ENCODE peak calls at places on chromosomes 4 and X, in five cellular contexts. Z, N, L, H and S are unnamed samples.

GRCh38 chr4:108129226-108129625 is 39.5 kb downstream of the LEF1 start:
- DNase-seq in H (no peak), Z (no peak), L (no peak), N (no peak), S (no peak)

GRCh38 chr4:82661601-82662000 is 99.8 kb upstream of the TMEM150C start:
- DNase-seq in H (no peak), Z (no peak), L (no peak), N (no peak), S (no peak)

GRCh38 chrX:121000589-121000988 is 15.0 kb upstream of the CT47A1 start:
- DNase-seq in Z (no peak), N (no peak), H (no peak), L (peak), S (no peak)

GRCh38 chr4:76571274-76571673 is 136.2 kb downstream of the SHROOM3 start:
- DNase-seq in N (no peak), Z (no peak), H (no peak), L (no peak), S (no peak)

GRCh38 chr4:2423695-2424094 is 4.9 kb downstream of the CFAP99 start:
- DNase-seq in Z (no peak), H (no peak), L (no peak), N (no peak), S (no peak)

GRCh38 chrX:129933700-129934099 is 27.7 kb downstream of the UTP14A start:
- DNase-seq in N (no peak), L (no peak), Z (no peak), H (no peak), S (no peak)

GRCh38 chr4:55030606-55031005 is 94.8 kb downstream of the KDR start:
- DNase-seq in N (no peak), Z (no peak), H (no peak), L (no peak), S (no peak)

GRCh38 chr4:144350706-144351105 is 210.2 kb upstream of the GYPA start:
- DNase-seq in H (no peak), N (no peak), L (peak), Z (peak), S (no peak)

GRCh38 chr4:120874792-120875774 is 47.4 kb downstream of the PRDM5 start:
- DNase-seq in H (peak), Z (no peak), N (no peak), L (no peak), S (no peak)

GRCh38 chrX:133151320-133151719 is 54.4 kb upstream of the USP26 start:
- DNase-seq in H (no peak), Z (no peak), N (no peak), L (no peak), S (no peak)

GRCh38 chr4:42280327-42281095 is 116.8 kb upstream of the SHISA3 start:
- DNase-seq in N (no peak), L (no peak), Z (peak), H (peak), S (no peak)

GRCh38 chrX:67700607-67701006 is 156.8 kb downstream of the AR start:
- DNase-seq in L (no peak), Z (no peak), H (no peak), N (no peak), S (no peak)

GRCh38 chr4:70984587-70984986 is 8.9 kb upstream of the DCK start:
- DNase-seq in H (no peak), N (no peak), Z (no peak), L (no peak), S (no peak)

GRCh38 chr4:125693233-125693632 is 378.5 kb downstream of the FAT4 start:
- DNase-seq in L (no peak), H (no peak), N (no peak), Z (no peak), S (no peak)

GRCh38 chr4:703336-704197 is 2.1 kb upstream of the PCGF3 start:
- DNase-seq in L (no peak), Z (no peak), H (no peak), N (no peak), S (no peak)

GRCh38 chr4:4411906-4412305 is 25.0 kb downstream of the NSG1 start:
- DNase-seq in L (no peak), N (peak), H (no peak), Z (no peak), S (no peak)

GRCh38 chr4:72743078-72743477 is 174.1 kb upstream of the ADAMTS3 start:
- DNase-seq in N (no peak), Z (peak), L (no peak), H (no peak), S (no peak)

GRCh38 chr4:155774033-155774432 is 15.2 kb downstream of the GUCY1B1 start:
- DNase-seq in L (no peak), N (no peak), H (no peak), Z (no peak), S (no peak)

GRCh38 chrX:27679281-27679680 is 89.1 kb downstream of the DCAF8L2 start:
- DNase-seq in Z (no peak), H (no peak), N (no peak), L (peak), S (no peak)

GRCh38 chr4:57658673-57659072 is 548.5 kb upstream of the IGFBP7 start:
- DNase-seq in H (no peak), Z (no peak), N (no peak), L (no peak), S (no peak)

GRCh38 chr4:26028793-26029511 is 114.9 kb downstream of the SMIM20 start:
- DNase-seq in Z (peak), N (peak), L (no peak), H (peak), S (peak)

GRCh38 chrX:101071585-101071984 is 7.1 kb upstream of the TMEM35A start:
- DNase-seq in L (no peak), Z (no peak), N (no peak), H (no peak), S (no peak)

GRCh38 chrX:17591741-17592110 is 145.6 kb upstream of the SCML1 start:
- DNase-seq in L (peak), H (no peak), Z (peak), N (no peak), S (no peak)

GRCh38 chr4:27121830-27122229 is 261.2 kb downstream of the STIM2 start:
- DNase-seq in H (no peak), N (no peak), Z (no peak), L (no peak), S (no peak)

GRCh38 chrX:96576358-96576757 is 108.3 kb upstream of the DIAPH2 start:
- DNase-seq in H (no peak), Z (peak), L (no peak), N (no peak), S (no peak)

GRCh38 chrX:72002886-72003285 is 92.2 kb downstream of the NHSL2 start:
- DNase-seq in N (no peak), H (no peak), L (no peak), Z (no peak), S (no peak)

GRCh38 chr4:119733431-119733830 is 104.8 kb upstream of the PDE5A start:
- DNase-seq in H (no peak), Z (peak), L (peak), N (no peak), S (no peak)

GRCh38 chrX:151153086-151153485 is 23.3 kb upstream of the GPR50 start:
- DNase-seq in N (no peak), H (peak), L (peak), Z (peak), S (no peak)

GRCh38 chr4:2715426-2715825 is 40.7 kb downstream of the TNIP2 start:
- DNase-seq in H (no peak), N (peak), Z (no peak), L (no peak), S (no peak)

GRCh38 chrX:9866633-9867032 is 80.4 kb downstream of the SHROOM2 start:
- DNase-seq in Z (no peak), L (no peak), N (no peak), H (no peak), S (no peak)

GRCh38 chrX:55142206-55142918 is 53.5 kb downstream of the PAGE2 start:
- DNase-seq in L (no peak), Z (no peak), H (no peak), N (no peak), S (no peak)

GRCh38 chr4:105785792-105786191 is 77.2 kb downstream of the GSTCD start:
- DNase-seq in N (no peak), H (no peak), L (no peak), Z (no peak), S (no peak)

GRCh38 chr4:157128395-157128794 is 52.4 kb downstream of the GLRB start:
- DNase-seq in H (no peak), N (no peak), L (peak), Z (peak), S (peak)

GRCh38 chr4:1232661-1233621 is 16.0 kb downstream of the CTBP1 start:
- DNase-seq in N (peak), Z (no peak), H (no peak), L (no peak), S (no peak)

GRCh38 chr4:39037491-39037825 is 5.2 kb upstream of the TMEM156 start:
- DNase-seq in H (no peak), Z (peak), N (no peak), L (peak), S (no peak)